ENCODE peak calls at places on chromosome 20, in nine cellular contexts. G is NCI-H2171; O is HTR-8/SVneo; S is GF-D8; V is stimulated activated naive CD8-positive, alpha-beta T cell treated with anti-CD3 and anti-CD28 coated beads, Interleukin-15, amount 100 ng/mL, for 72 hours; B is NCI-H510A treated with DMSO at 0.1 percent for 48 hours; A is fibroblast of lung; Y is T-cell; Q is GM12864. I is an unnamed sample.

GRCh38 chr20:32457476-32457986 is 99.4 kb downstream of the ASXL1 start:
- DNase-seq in B (peak; percentile 64), O (no peak), Y (no peak), Q (no peak), G (peak; percentile 27), S (no peak), V (no peak), A (peak; percentile 72), I (peak; percentile 54)

GRCh38 chr20:41432620-41433602 is 66.3 kb upstream of the EMILIN3 start:
- DNase-seq in Y (no peak), B (no peak), O (no peak), V (no peak), A (no peak), G (no peak), Q (no peak), S (no peak), I (no peak)

GRCh38 chr20:64129146-64129782 is 21.9 kb upstream of the NPBWR2 start:
- DNase-seq in B (no peak), S (no peak), O (no peak), V (no peak), Y (no peak), Q (no peak), A (no peak), G (no peak), I (no peak)

GRCh38 chr20:51926670-51927305 is 124.5 kb upstream of the SALL4 start:
- DNase-seq in Q (no peak), V (no peak), A (no peak), B (no peak), S (peak; percentile 13), G (no peak), Y (no peak), O (no peak), I (no peak)

GRCh38 chr20:33474097-33474846 is 15.6 kb upstream of the CBFA2T2 start:
- DNase-seq in V (no peak), Y (no peak), S (no peak), A (no peak), G (no peak), B (peak; percentile 87), O (no peak), Q (no peak), I (no peak)

GRCh38 chr20:23114018-23114417 is 27.9 kb upstream of the CD93 start:
- DNase-seq in B (no peak), V (no peak), Q (no peak), G (no peak), O (no peak), A (no peak), Y (no peak), S (peak; percentile 45), I (no peak)

GRCh38 chr20:62980970-62981369 is 25.8 kb downstream of the BHLHE23 start:
- DNase-seq in S (no peak), B (no peak), Y (peak; percentile 49), V (no peak), G (peak; percentile 34), A (no peak), Q (no peak), O (no peak), I (no peak)

GRCh38 chr20:60803335-60804070 is 448.6 kb upstream of the CDH4 start:
- DNase-seq in Y (no peak), V (no peak), B (no peak), G (no peak), O (no peak), Q (no peak), S (no peak), A (no peak), I (no peak)

GRCh38 chr20:39706089-39706721 is 744.1 kb downstream of the DHX35 start:
- DNase-seq in A (peak; percentile 46), B (no peak), Q (no peak), Y (no peak), V (no peak), G (peak; percentile 73), S (no peak), O (no peak), I (no peak)

GRCh38 chr20:63465380-63466249 is 6.8 kb downstream of the KCNQ2 start:
- DNase-seq in O (no peak), B (no peak), Y (no peak), Q (no peak), S (no peak), A (no peak), G (no peak), V (no peak), I (no peak)

GRCh38 chr20:8132632-8133587 is 844 bp downstream of the PLCB1 start:
- DNase-seq in S (no peak), O (no peak), A (peak; percentile 40), V (no peak), Q (no peak), G (no peak), Y (no peak), B (no peak), I (no peak)

GRCh38 chr20:43583133-43583864 is 7.4 kb upstream of the IFT52 start:
- DNase-seq in G (no peak), A (no peak), V (no peak), S (no peak), Q (no peak), Y (no peak), B (no peak), O (no peak), I (no peak)

GRCh38 chr20:22773326-22773725 is 189.0 kb upstream of the FOXA2 start:
- DNase-seq in B (no peak), V (no peak), O (no peak), G (no peak), Q (no peak), A (no peak), Y (no peak), S (no peak), I (no peak)

GRCh38 chr20:53752971-53753879 is 159.6 kb upstream of the ZNF217 start:
- DNase-seq in A (peak; percentile 84), B (no peak), Y (no peak), G (no peak), V (no peak), S (no peak), O (no peak), Q (no peak), I (peak; percentile 66)

GRCh38 chr20:20658871-20659415 is 53.5 kb downstream of the RALGAPA2 start:
- DNase-seq in G (no peak), B (no peak), S (no peak), O (no peak), Y (no peak), A (no peak), Q (no peak), V (no peak), I (no peak)

GRCh38 chr20:56433221-56433879 is 21.3 kb downstream of the CASS4 start:
- DNase-seq in S (no peak), B (no peak), Y (no peak), Q (no peak), A (no peak), V (no peak), G (no peak), O (no peak), I (no peak)

GRCh38 chr20:50399003-50399916 is 110.9 kb upstream of the PTPN1 start:
- DNase-seq in B (no peak), Y (no peak), S (no peak), O (no peak), V (no peak), A (peak; percentile 60), Q (no peak), G (no peak), I (no peak)

GRCh38 chr20:40279390-40279789 is 409.6 kb downstream of the MAFB start:
- DNase-seq in O (no peak), V (no peak), A (no peak), B (no peak), Q (no peak), G (peak; percentile 52), S (no peak), Y (no peak), I (peak; percentile 3)